ENCODE peak calls at places on chromosome 4, in eight cellular contexts. One of them, this sample, is unnamed.

GRCh38 chr4:31089815-31090214 is 369.6 kb downstream of the PCDH7 start:
- DNase-seq in substantia nigra: no peak
- DNase-seq in CD8-positive, alpha-beta T cell: no peak
- DNase-seq in C1 segment of cervical spinal cord: no peak
- DNase-seq in sigmoid colon: no peak
- DNase-seq in stimulated activated naive CD4-positive, alpha-beta T cell: no peak
- DNase-seq in D341Med: no peak
- DNase-seq in naive thymus-derived CD8-positive, alpha-beta T cell: no peak
- DNase-seq in this sample: no peak

GRCh38 chr4:176778063-176778462 is 14.7 kb downstream of the VEGFC start:
- DNase-seq in substantia nigra: no peak
- DNase-seq in CD8-positive, alpha-beta T cell: no peak
- DNase-seq in C1 segment of cervical spinal cord: no peak
- DNase-seq in sigmoid colon: no peak
- DNase-seq in stimulated activated naive CD4-positive, alpha-beta T cell: no peak
- DNase-seq in D341Med: no peak
- DNase-seq in naive thymus-derived CD8-positive, alpha-beta T cell: no peak
- DNase-seq in this sample: no peak

GRCh38 chr4:71783972-71784371 is at the start of gene GC:
- DNase-seq in substantia nigra: no peak
- DNase-seq in CD8-positive, alpha-beta T cell: no peak
- DNase-seq in C1 segment of cervical spinal cord: no peak
- DNase-seq in sigmoid colon: no peak
- DNase-seq in stimulated activated naive CD4-positive, alpha-beta T cell: no peak
- DNase-seq in D341Med: no peak
- DNase-seq in naive thymus-derived CD8-positive, alpha-beta T cell: no peak
- DNase-seq in this sample: no peak

GRCh38 chr4:108170729-108171540 is 2.2 kb upstream of the LEF1 start:
- DNase-seq in substantia nigra: no peak
- DNase-seq in CD8-positive, alpha-beta T cell: no peak
- DNase-seq in C1 segment of cervical spinal cord: no peak
- DNase-seq in sigmoid colon: no peak
- DNase-seq in stimulated activated naive CD4-positive, alpha-beta T cell: no peak
- DNase-seq in D341Med: no peak
- DNase-seq in naive thymus-derived CD8-positive, alpha-beta T cell: no peak
- DNase-seq in this sample: peak

GRCh38 chr4:172515266-172515879 is 653.2 kb upstream of the GALNT7 start:
- DNase-seq in substantia nigra: no peak
- DNase-seq in CD8-positive, alpha-beta T cell: no peak
- DNase-seq in C1 segment of cervical spinal cord: no peak
- DNase-seq in sigmoid colon: no peak
- DNase-seq in stimulated activated naive CD4-positive, alpha-beta T cell: no peak
- DNase-seq in D341Med: peak
- DNase-seq in naive thymus-derived CD8-positive, alpha-beta T cell: no peak
- DNase-seq in this sample: no peak

GRCh38 chr4:106486533-106486932 is 118.0 kb upstream of the GIMD1 start:
- DNase-seq in substantia nigra: no peak
- DNase-seq in CD8-positive, alpha-beta T cell: no peak
- DNase-seq in C1 segment of cervical spinal cord: no peak
- DNase-seq in sigmoid colon: no peak
- DNase-seq in stimulated activated naive CD4-positive, alpha-beta T cell: no peak
- DNase-seq in D341Med: no peak
- DNase-seq in naive thymus-derived CD8-positive, alpha-beta T cell: no peak
- DNase-seq in this sample: no peak

GRCh38 chr4:152831416-152831815 is 51.7 kb downstream of the ARFIP1 start:
- DNase-seq in substantia nigra: no peak
- DNase-seq in CD8-positive, alpha-beta T cell: no peak
- DNase-seq in C1 segment of cervical spinal cord: no peak
- DNase-seq in sigmoid colon: no peak
- DNase-seq in stimulated activated naive CD4-positive, alpha-beta T cell: no peak
- DNase-seq in D341Med: no peak
- DNase-seq in naive thymus-derived CD8-positive, alpha-beta T cell: no peak
- DNase-seq in this sample: no peak

GRCh38 chr4:157270552-157270951 is 50.0 kb downstream of the GRIA2 start:
- DNase-seq in substantia nigra: no peak
- DNase-seq in CD8-positive, alpha-beta T cell: no peak
- DNase-seq in C1 segment of cervical spinal cord: no peak
- DNase-seq in sigmoid colon: no peak
- DNase-seq in stimulated activated naive CD4-positive, alpha-beta T cell: no peak
- DNase-seq in D341Med: no peak
- DNase-seq in naive thymus-derived CD8-positive, alpha-beta T cell: no peak
- DNase-seq in this sample: no peak

GRCh38 chr4:95106408-95106928 is 348.7 kb downstream of the BMPR1B start:
- DNase-seq in substantia nigra: no peak
- DNase-seq in CD8-positive, alpha-beta T cell: no peak
- DNase-seq in C1 segment of cervical spinal cord: no peak
- DNase-seq in sigmoid colon: no peak
- DNase-seq in stimulated activated naive CD4-positive, alpha-beta T cell: no peak
- DNase-seq in D341Med: no peak
- DNase-seq in naive thymus-derived CD8-positive, alpha-beta T cell: no peak
- DNase-seq in this sample: no peak

GRCh38 chr4:77800483-77801259 is 18.5 kb downstream of the CNOT6L start:
- DNase-seq in substantia nigra: no peak
- DNase-seq in CD8-positive, alpha-beta T cell: no peak
- DNase-seq in C1 segment of cervical spinal cord: no peak
- DNase-seq in sigmoid colon: no peak
- DNase-seq in stimulated activated naive CD4-positive, alpha-beta T cell: no peak
- DNase-seq in D341Med: no peak
- DNase-seq in naive thymus-derived CD8-positive, alpha-beta T cell: no peak
- DNase-seq in this sample: no peak

GRCh38 chr4:47972181-47972580 is 44.3 kb downstream of the CNGA1 start:
- DNase-seq in substantia nigra: no peak
- DNase-seq in CD8-positive, alpha-beta T cell: no peak
- DNase-seq in C1 segment of cervical spinal cord: no peak
- DNase-seq in sigmoid colon: no peak
- DNase-seq in stimulated activated naive CD4-positive, alpha-beta T cell: no peak
- DNase-seq in D341Med: no peak
- DNase-seq in naive thymus-derived CD8-positive, alpha-beta T cell: no peak
- DNase-seq in this sample: peak

GRCh38 chr4:52910115-52910514 is 48.0 kb downstream of the RASL11B start:
- DNase-seq in substantia nigra: no peak
- DNase-seq in CD8-positive, alpha-beta T cell: no peak
- DNase-seq in C1 segment of cervical spinal cord: no peak
- DNase-seq in sigmoid colon: no peak
- DNase-seq in stimulated activated naive CD4-positive, alpha-beta T cell: no peak
- DNase-seq in D341Med: no peak
- DNase-seq in naive thymus-derived CD8-positive, alpha-beta T cell: no peak
- DNase-seq in this sample: no peak

GRCh38 chr4:67549123-67549522 is 3.8 kb upstream of the CENPC start:
- DNase-seq in substantia nigra: no peak
- DNase-seq in CD8-positive, alpha-beta T cell: no peak
- DNase-seq in C1 segment of cervical spinal cord: no peak
- DNase-seq in sigmoid colon: no peak
- DNase-seq in stimulated activated naive CD4-positive, alpha-beta T cell: no peak
- DNase-seq in D341Med: no peak
- DNase-seq in naive thymus-derived CD8-positive, alpha-beta T cell: no peak
- DNase-seq in this sample: peak

GRCh38 chr4:83267121-83267834 is 17.3 kb downstream of the COQ2 start:
- DNase-seq in substantia nigra: no peak
- DNase-seq in CD8-positive, alpha-beta T cell: no peak
- DNase-seq in C1 segment of cervical spinal cord: no peak
- DNase-seq in sigmoid colon: no peak
- DNase-seq in stimulated activated naive CD4-positive, alpha-beta T cell: no peak
- DNase-seq in D341Med: no peak
- DNase-seq in naive thymus-derived CD8-positive, alpha-beta T cell: no peak
- DNase-seq in this sample: no peak

GRCh38 chr4:14368391-14368790 is 633.9 kb upstream of the CPEB2 start:
- DNase-seq in substantia nigra: no peak
- DNase-seq in CD8-positive, alpha-beta T cell: no peak
- DNase-seq in C1 segment of cervical spinal cord: no peak
- DNase-seq in sigmoid colon: no peak
- DNase-seq in stimulated activated naive CD4-positive, alpha-beta T cell: no peak
- DNase-seq in D341Med: no peak
- DNase-seq in naive thymus-derived CD8-positive, alpha-beta T cell: no peak
- DNase-seq in this sample: no peak

GRCh38 chr4:114116861-114117260 is 137.4 kb upstream of the ARSJ start:
- DNase-seq in substantia nigra: no peak
- DNase-seq in CD8-positive, alpha-beta T cell: no peak
- DNase-seq in C1 segment of cervical spinal cord: no peak
- DNase-seq in sigmoid colon: no peak
- DNase-seq in stimulated activated naive CD4-positive, alpha-beta T cell: no peak
- DNase-seq in D341Med: no peak
- DNase-seq in naive thymus-derived CD8-positive, alpha-beta T cell: no peak
- DNase-seq in this sample: no peak

GRCh38 chr4:107600993-107601392 is 119.0 kb downstream of the PAPSS1 start:
- DNase-seq in substantia nigra: no peak
- DNase-seq in CD8-positive, alpha-beta T cell: no peak
- DNase-seq in C1 segment of cervical spinal cord: no peak
- DNase-seq in sigmoid colon: no peak
- DNase-seq in stimulated activated naive CD4-positive, alpha-beta T cell: no peak
- DNase-seq in D341Med: no peak
- DNase-seq in naive thymus-derived CD8-positive, alpha-beta T cell: no peak
- DNase-seq in this sample: no peak

GRCh38 chr4:79492148-79492547 is 84.1 kb upstream of the GK2 start:
- DNase-seq in substantia nigra: no peak
- DNase-seq in CD8-positive, alpha-beta T cell: no peak
- DNase-seq in C1 segment of cervical spinal cord: no peak
- DNase-seq in sigmoid colon: no peak
- DNase-seq in stimulated activated naive CD4-positive, alpha-beta T cell: no peak
- DNase-seq in D341Med: no peak
- DNase-seq in naive thymus-derived CD8-positive, alpha-beta T cell: no peak
- DNase-seq in this sample: no peak

GRCh38 chr4:174122705-174123104 is 160.8 kb downstream of the FBXO8 start:
- DNase-seq in substantia nigra: no peak
- DNase-seq in CD8-positive, alpha-beta T cell: no peak
- DNase-seq in C1 segment of cervical spinal cord: no peak
- DNase-seq in sigmoid colon: no peak
- DNase-seq in stimulated activated naive CD4-positive, alpha-beta T cell: no peak
- DNase-seq in D341Med: no peak
- DNase-seq in naive thymus-derived CD8-positive, alpha-beta T cell: no peak
- DNase-seq in this sample: no peak

GRCh38 chr4:90580271-90580825 is 453.2 kb downstream of the CCSER1 start:
- DNase-seq in substantia nigra: no peak
- DNase-seq in CD8-positive, alpha-beta T cell: no peak
- DNase-seq in C1 segment of cervical spinal cord: no peak
- DNase-seq in sigmoid colon: no peak
- DNase-seq in stimulated activated naive CD4-positive, alpha-beta T cell: no peak
- DNase-seq in D341Med: no peak
- DNase-seq in naive thymus-derived CD8-positive, alpha-beta T cell: no peak
- DNase-seq in this sample: no peak

GRCh38 chr4:149113804-149114430 is 671.7 kb upstream of the NR3C2 start:
- DNase-seq in substantia nigra: no peak
- DNase-seq in CD8-positive, alpha-beta T cell: no peak
- DNase-seq in C1 segment of cervical spinal cord: no peak
- DNase-seq in sigmoid colon: no peak
- DNase-seq in stimulated activated naive CD4-positive, alpha-beta T cell: no peak
- DNase-seq in D341Med: no peak
- DNase-seq in naive thymus-derived CD8-positive, alpha-beta T cell: no peak
- DNase-seq in this sample: no peak

GRCh38 chr4:173526724-173527102 is 3.3 kb downstream of the HAND2 start:
- DNase-seq in substantia nigra: no peak
- DNase-seq in CD8-positive, alpha-beta T cell: no peak
- DNase-seq in C1 segment of cervical spinal cord: no peak
- DNase-seq in sigmoid colon: peak
- DNase-seq in stimulated activated naive CD4-positive, alpha-beta T cell: no peak
- DNase-seq in D341Med: no peak
- DNase-seq in naive thymus-derived CD8-positive, alpha-beta T cell: no peak
- DNase-seq in this sample: peak

GRCh38 chr4:26873391-26874026 is 12.9 kb downstream of the STIM2 start:
- DNase-seq in substantia nigra: no peak
- DNase-seq in CD8-positive, alpha-beta T cell: peak
- DNase-seq in C1 segment of cervical spinal cord: no peak
- DNase-seq in sigmoid colon: no peak
- DNase-seq in stimulated activated naive CD4-positive, alpha-beta T cell: no peak
- DNase-seq in D341Med: no peak
- DNase-seq in naive thymus-derived CD8-positive, alpha-beta T cell: peak
- DNase-seq in this sample: no peak